ENCODE peak calls at places on chromosomes 5 and 9, in four cellular contexts. I is colonic mucosa, O is left ventricle myocardium inferior, A is A673. C is an unnamed sample. For H3K9me3, the result is how much of the 10 kb centered on the place peaks cover.

GRCh38 chr5:171450423-171451246 is 31.2 kb downstream of the FGF18 start:
- DNase-seq in I (peak), O (peak), A (no peak), C (no peak)

GRCh38 chr5:169874626-169875025 is 105.7 kb downstream of the INSYN2B start:
- DNase-seq in I (no peak), O (no peak), A (no peak), C (no peak)

GRCh38 chr9:131657890-131658752 is 81.8 kb downstream of the RAPGEF1 start:
- DNase-seq in I (no peak), O (no peak), A (no peak), C (no peak)

GRCh38 chr5:171966270-171966669 is 40.2 kb downstream of the FBXW11 start:
- DNase-seq in I (no peak), O (no peak), A (peak), C (no peak)

GRCh38 chr9:104992696-104993095 is 64.7 kb upstream of the ABCA1 start:
- DNase-seq in I (no peak), O (no peak), A (no peak), C (no peak)

GRCh38 chr9:108463927-108464606 is 391.7 kb downstream of the ACTL7B start:
- DNase-seq in I (no peak), O (no peak), A (no peak), C (no peak)

GRCh38 chr9:21030389-21031035 is 928 bp downstream of the HACD4 start:
- DNase-seq in I (no peak), O (no peak), A (peak), C (no peak)

GRCh38 chr5:101062902-101063301 is 159.8 kb upstream of the ST8SIA4 start:
- DNase-seq in I (no peak), O (no peak), A (no peak), C (no peak)

GRCh38 chr5:87394407-87394806 is 18.3 kb downstream of the CCNH start:
- DNase-seq in I (no peak), O (no peak), A (no peak), C (no peak)

GRCh38 chr9:127854169-127854833 is at the start of gene ENG:
- DNase-seq in I (peak), O (peak), A (peak), C (no peak)

GRCh38 chr5:127958421-127959011 is 125.0 kb upstream of the SLC12A2 start:
- DNase-seq in I (peak), O (no peak), A (peak), C (no peak)

GRCh38 chr5:174097486-174098185 is 52.1 kb downstream of the NSG2 start:
- DNase-seq in I (no peak), O (no peak), A (no peak), C (no peak)

GRCh38 chr5:35861718-35862117 is 5.0 kb downstream of the IL7R start:
- DNase-seq in I (no peak), O (no peak), A (no peak), C (no peak)

DNA sequence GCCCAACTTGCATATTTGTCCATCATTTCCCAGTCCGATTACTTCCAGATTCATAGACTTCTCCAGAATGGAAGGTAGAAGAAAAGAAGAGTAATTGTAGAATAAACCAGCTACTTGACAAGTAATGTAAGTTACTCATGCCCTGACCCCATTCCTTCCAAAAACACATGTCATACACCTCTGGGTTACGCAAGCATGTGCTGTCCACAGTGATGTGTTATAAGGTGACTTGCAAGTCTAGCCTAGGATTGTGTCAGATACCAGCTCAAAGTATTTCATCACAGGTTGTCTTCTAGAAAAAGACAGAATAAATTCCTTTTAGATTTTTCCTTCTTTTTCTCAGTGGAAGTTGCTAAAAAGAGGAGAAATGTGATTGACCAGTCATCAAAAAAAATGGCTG is 8.1 kb upstream of the TLR4 start:
- DNase-seq in I (no peak), O (no peak), A (no peak), C (no peak)
- H3K9me3 ChIP-seq in I (under half), O (under half), A (under half), C (under half)

DNA sequence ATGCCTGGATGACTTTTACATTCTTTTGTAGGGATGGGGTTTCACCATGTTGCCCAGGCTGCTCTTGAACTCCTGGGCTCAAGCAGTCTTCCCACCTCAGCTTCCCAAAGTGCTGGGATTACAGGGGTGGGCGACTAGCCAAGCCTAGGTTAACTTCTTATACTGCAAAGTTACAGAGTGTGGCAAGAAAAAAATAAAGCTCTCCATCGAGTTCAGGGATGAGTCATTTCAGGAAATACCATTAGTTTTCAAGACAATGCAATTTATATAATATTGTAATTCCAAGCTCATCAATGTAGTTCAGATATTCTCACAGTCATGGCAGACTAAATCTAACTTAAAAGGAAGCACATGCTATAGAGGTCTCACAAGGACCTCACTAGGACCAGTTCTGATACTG is 11.5 kb upstream of the ABO start:
- DNase-seq in I (no peak), O (no peak), A (no peak), C (no peak)
- H3K9me3 ChIP-seq in I (under half), O (under half), A (under half), C (under half)

GRCh38 chr5:141402553-141403328 is at the start of gene PCDHGA9:
- DNase-seq in I (no peak), O (no peak), A (peak), C (no peak)
- H3K9me3 ChIP-seq in I (under half), O (half or more), A (half or more), C (under half)

GRCh38 chr9:40927260-40927631 is 201.2 kb downstream of the FOXD4L6 start:
- DNase-seq in I (no peak), O (no peak), A (no peak), C (no peak)
- H3K9me3 ChIP-seq in I (under half), O (half or more), A (under half), C (half or more)

GRCh38 chr9:138043061-138043410 is 165.5 kb downstream of the CACNA1B start:
- DNase-seq in I (no peak), O (no peak), A (no peak), C (no peak)
- H3K9me3 ChIP-seq in I (under half), O (under half), A (under half), C (under half)

DNA sequence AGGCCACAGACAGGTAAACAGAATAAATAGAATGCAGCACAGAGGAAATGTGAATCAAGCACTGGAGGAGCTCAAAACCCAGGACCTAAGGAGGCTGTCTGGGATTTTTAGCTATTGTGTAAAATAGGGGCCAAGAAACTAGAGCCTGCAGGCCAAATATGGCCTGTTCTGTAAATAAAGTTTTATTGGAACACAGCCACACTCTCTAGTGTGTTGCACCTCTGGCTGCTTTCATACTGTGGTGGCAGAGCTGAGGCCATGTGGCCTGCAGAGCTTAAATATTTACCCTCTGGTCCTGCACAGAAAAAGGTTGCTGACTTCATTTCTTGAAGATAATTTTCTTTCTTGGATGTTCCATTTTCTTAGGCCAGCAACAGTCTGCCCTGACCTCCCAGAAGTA is 136.4 kb downstream of the WDR41 start:
- DNase-seq in I (no peak), O (no peak), A (no peak), C (no peak)
- H3K9me3 ChIP-seq in I (under half), O (under half), A (under half), C (under half)